ENCODE peak calls at places on chromosomes 11 and 22, in seven cellular contexts. U, S, M, E, B, J and P are unnamed samples.

GRCh38 chr11:117468888-117469287 is 141.2 kb downstream of the CEP164 start:
- DNase-seq in U (peak; percentile 33), S (no peak), M (no peak), E (no peak), B (no peak), J (no peak), P (no peak)

GRCh38 chr11:105372214-105372613 is 232.6 kb upstream of the CARD18 start:
- DNase-seq in U (no peak), S (no peak), M (peak; percentile 10), E (no peak), B (no peak), J (no peak), P (no peak)

GRCh38 chr11:86727105-86727504 is 54.7 kb upstream of the ME3 start:
- DNase-seq in U (no peak), S (no peak), M (no peak), E (no peak), B (no peak), J (no peak), P (no peak)

GRCh38 chr11:113373306-113373705 is 14.3 kb upstream of the ANKK1 start:
- DNase-seq in U (no peak), S (no peak), M (peak; percentile 91), E (peak; percentile 79), B (no peak), J (peak; percentile 15), P (peak; percentile 67)

GRCh38 chr11:72932132-72932570 is 117.9 kb downstream of the ATG16L2 start:
- DNase-seq in U (no peak), S (no peak), M (no peak), E (peak; percentile 14), B (no peak), J (no peak), P (no peak)

GRCh38 chr11:1260023-1260501 is 37.2 kb downstream of the MUC5B start:
- DNase-seq in U (peak; percentile 44), S (no peak), M (peak; percentile 32), E (peak; percentile 47), B (peak; percentile 72), J (no peak), P (peak; percentile 77)

GRCh38 chr11:106520146-106520912 is 442.9 kb downstream of the AASDHPPT start:
- DNase-seq in U (no peak), S (no peak), M (no peak), E (peak; percentile 4), B (no peak), J (no peak), P (no peak)

GRCh38 chr11:114358711-114359110 is 41.6 kb downstream of the C11orf71 start:
- DNase-seq in U (no peak), S (no peak), M (peak; percentile 16), E (no peak), B (peak; percentile 17), J (no peak), P (no peak)

GRCh38 chr11:124676386-124676785 is 2.7 kb downstream of the SPA17 start:
- DNase-seq in U (no peak), S (no peak), M (peak; percentile 13), E (peak; percentile 42), B (peak; percentile 62), J (peak; percentile 8), P (no peak)

GRCh38 chr22:21919526-21920307 is 32.9 kb downstream of the PPM1F start:
- DNase-seq in U (no peak), S (no peak), M (no peak), E (no peak), B (no peak), J (no peak), P (no peak)

GRCh38 chr11:120013325-120014250 is 124.3 kb downstream of the TRIM29 start:
- DNase-seq in U (peak; percentile 87), S (peak; percentile 61), M (peak; percentile 66), E (peak; percentile 12), B (peak; percentile 78), J (no peak), P (peak; percentile 50)

GRCh38 chr11:102807921-102808320 is 10.0 kb upstream of the MMP1 start:
- DNase-seq in U (peak; percentile 87), S (peak; percentile 15), M (peak; percentile 50), E (no peak), B (no peak), J (peak; percentile 9), P (no peak)

GRCh38 chr11:26065944-26066343 is 266.0 kb upstream of the ANO3 start:
- DNase-seq in U (no peak), S (no peak), M (no peak), E (no peak), B (no peak), J (no peak), P (no peak)

GRCh38 chr22:21642584-21643448 is 714 bp downstream of the SDF2L1 start:
- DNase-seq in U (peak; percentile 81), S (peak; percentile 67), M (peak; percentile 67), E (peak; percentile 76), B (peak; percentile 65), J (peak; percentile 43), P (no peak)

GRCh38 chr22:37403267-37403960 is 23.9 kb downstream of the ELFN2 start:
- DNase-seq in U (peak; percentile 60), S (no peak), M (no peak), E (no peak), B (no peak), J (no peak), P (no peak)

GRCh38 chr11:133659542-133660201 is 127.4 kb upstream of the OPCML start:
- DNase-seq in U (no peak), S (no peak), M (no peak), E (no peak), B (no peak), J (no peak), P (no peak)

GRCh38 chr11:10502770-10503169 is 38.2 kb downstream of the RNF141 start:
- DNase-seq in U (no peak), S (no peak), M (no peak), E (no peak), B (no peak), J (no peak), P (no peak)

GRCh38 chr11:44694443-44694842 is 32.3 kb upstream of the TSPAN18 start:
- DNase-seq in U (no peak), S (no peak), M (no peak), E (no peak), B (peak; percentile 3), J (no peak), P (no peak)

GRCh38 chr22:44639891-44640617 is 62.0 kb upstream of the PRR5 start:
- DNase-seq in U (no peak), S (no peak), M (no peak), E (no peak), B (no peak), J (no peak), P (no peak)

GRCh38 chr11:11813288-11813962 is 28.3 kb upstream of the USP47 start:
- DNase-seq in U (no peak), S (peak; percentile 63), M (peak; percentile 83), E (peak; percentile 96), B (peak; percentile 15), J (peak; percentile 97), P (peak; percentile 52)

GRCh38 chr11:117239295-117239694 is 6.8 kb downstream of the RNF214 start:
- DNase-seq in U (no peak), S (no peak), M (peak; percentile 82), E (peak; percentile 94), B (no peak), J (peak; percentile 95), P (peak; percentile 78)

GRCh38 chr11:63917685-63918523 is 940 bp upstream of the RCOR2 start:
- DNase-seq in U (peak; percentile 89), S (peak; percentile 63), M (peak; percentile 41), E (peak; percentile 76), B (peak; percentile 68), J (no peak), P (no peak)

GRCh38 chr22:46758867-46759290 is 3.6 kb upstream of the TBC1D22A start:
- DNase-seq in U (peak; percentile 70), S (peak; percentile 76), M (peak; percentile 76), E (peak; percentile 83), B (peak; percentile 88), J (peak; percentile 53), P (no peak)

DNA sequence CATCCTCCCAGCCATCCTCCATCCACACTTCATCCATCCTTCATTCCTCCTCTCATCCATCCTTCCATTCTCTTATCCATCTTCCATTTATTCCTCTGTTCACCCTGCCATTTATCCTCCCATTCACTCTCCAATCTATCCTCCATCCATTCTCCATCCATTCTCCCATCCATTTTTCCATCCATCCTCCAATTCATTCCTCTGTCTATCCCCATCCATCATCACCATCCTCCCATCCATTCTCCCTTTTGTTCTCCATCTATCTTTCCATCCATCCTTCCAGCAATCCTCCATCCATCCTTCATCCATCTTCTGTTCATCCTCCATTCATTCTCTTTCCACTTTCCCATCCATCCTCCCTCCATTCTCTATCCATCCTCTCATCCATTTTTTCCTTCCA is 28.7 kb downstream of the IGLL1 start:
- DNase-seq in U (no peak), S (no peak), M (no peak), E (no peak), B (no peak), J (no peak), P (no peak)
- TF ChIP-seq CTCF in U (no peak), S (no peak), M (no peak), E (no peak), B (no peak), J (no peak), P (no peak)

GRCh38 chr22:24119476-24119875 is 61.8 kb upstream of the SUSD2 start:
- DNase-seq in U (no peak), S (no peak), M (no peak), E (no peak), B (no peak), J (no peak), P (no peak)

GRCh38 chr22:24115247-24116207 is 65.8 kb upstream of the SUSD2 start:
- DNase-seq in U (no peak), S (no peak), M (no peak), E (no peak), B (no peak), J (no peak), P (no peak)

GRCh38 chr22:24118689-24119384 is 62.5 kb upstream of the SUSD2 start:
- DNase-seq in U (no peak), S (no peak), M (no peak), E (no peak), B (no peak), J (no peak), P (no peak)

GRCh38 chr22:24120029-24120428 is 61.3 kb upstream of the SUSD2 start:
- DNase-seq in U (no peak), S (no peak), M (no peak), E (no peak), B (no peak), J (no peak), P (no peak)

DNA sequence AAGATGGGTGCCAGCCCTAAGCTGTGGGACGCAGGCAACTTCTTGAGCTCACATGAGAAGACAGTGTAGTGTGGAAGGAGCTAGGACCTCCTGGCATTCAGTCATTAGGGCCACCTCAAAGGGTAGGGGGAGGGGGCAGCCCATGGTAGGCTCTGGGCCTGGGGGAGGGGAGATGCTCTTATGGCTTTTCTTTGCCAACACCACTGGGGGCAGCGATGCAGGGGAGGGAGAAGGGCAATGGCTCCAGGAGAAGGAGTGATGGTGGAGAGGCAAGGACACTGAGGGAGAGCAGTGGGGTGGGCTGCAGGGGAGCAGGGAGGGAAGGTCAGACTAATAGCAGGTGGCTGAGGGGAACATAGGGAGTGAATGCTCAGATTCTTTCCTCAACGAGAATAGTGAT is 63.3 kb upstream of the SUSD2 start:
- DNase-seq in U (peak; percentile 53), S (no peak), M (no peak), E (no peak), B (no peak), J (no peak), P (no peak)
- TF ChIP-seq CTCF in U (no peak), S (no peak), M (no peak), E (no peak), B (no peak), J (peak; percentile 17), P (no peak)

GRCh38 chr22:39654959-39655579 is 84.5 kb downstream of the CACNA1I start:
- DNase-seq in U (peak; percentile 53), S (no peak), M (no peak), E (no peak), B (no peak), J (no peak), P (no peak)
- TF ChIP-seq CTCF in U (no peak), S (no peak), M (no peak), E (no peak), B (no peak), J (peak; percentile 36), P (no peak)

GRCh38 chr11:61587951-61588695 is 7.2 kb upstream of the SYT7 start:
- DNase-seq in U (peak; percentile 96), S (peak; percentile 74), M (peak; percentile 47), E (peak; percentile 54), B (peak; percentile 88), J (no peak), P (peak; percentile 71)
- TF ChIP-seq CTCF in U (no peak), S (peak; percentile 34), M (peak; percentile 33), E (peak; percentile 27), B (no peak), J (peak; percentile 52), P (peak; percentile 49)